ENCODE peak calls at places on chromosomes 2 and 18, in ten cellular contexts. O is ovary; D is T-helper 1 cell; X is GDM1; L is naive B cell; E is stimulated activated CD8-positive, alpha-beta memory T cell treated with anti-CD3 and anti-CD28 coated beads, Interleukin-12 subunit alpha, Interleukin-12 subunit beta, amount 100 ng/mL, for 1 hour; H is A673; P is Kasumi-1; B is activated effector memory CD4-positive, alpha-beta T cell treated with Interleukin-2 at 50 U/mL for 16 hours; M is IMR-90. Q is an unnamed sample.

GRCh38 chr2:74745766-74746165 is 88.2 kb upstream of the HK2 start:
- DNase-seq in L (no peak), M (no peak), D (no peak), E (no peak), P (no peak), H (no peak), B (no peak), X (no peak), O (no peak), Q (no peak)

GRCh38 chr2:202870431-202871160 is 970 bp downstream of the ICA1L start:
- DNase-seq in L (peak), E (peak), P (peak), M (peak), D (peak), O (peak), B (peak), H (peak), X (peak), Q (peak)

GRCh38 chr2:179410552-179411356 is 146.1 kb upstream of the SESTD1 start:
- DNase-seq in D (no peak), H (peak), E (no peak), P (peak), L (peak), B (no peak), M (peak), O (no peak), X (peak), Q (peak)

GRCh38 chr2:73103018-73103542 is 9.7 kb downstream of the RAB11FIP5 start:
- DNase-seq in X (no peak), P (no peak), B (no peak), D (no peak), H (no peak), O (no peak), E (no peak), M (no peak), L (no peak), Q (no peak)

GRCh38 chr2:2528801-2529200 is 197.7 kb upstream of the MYT1L start:
- DNase-seq in D (no peak), P (no peak), E (no peak), L (no peak), H (no peak), O (no peak), B (no peak), M (no peak), X (no peak), Q (no peak)

GRCh38 chr2:45441571-45441970 is 169.5 kb downstream of the SRBD1 start:
- DNase-seq in X (no peak), D (no peak), H (no peak), P (no peak), E (no peak), B (no peak), L (no peak), O (no peak), M (no peak), Q (no peak)

GRCh38 chr2:26072925-26073768 is 39.3 kb downstream of the RAB10 start:
- DNase-seq in L (no peak), O (no peak), M (no peak), D (no peak), B (no peak), X (no peak), E (no peak), H (peak), P (no peak), Q (peak)

GRCh38 chr2:50649626-50650397 is 382.1 kb downstream of the NRXN1 start:
- DNase-seq in X (no peak), P (no peak), L (no peak), H (no peak), B (no peak), O (no peak), E (no peak), M (peak), D (no peak), Q (no peak)

GRCh38 chr18:23529597-23529996 is 26.3 kb downstream of the RMC1 start:
- DNase-seq in B (no peak), L (no peak), H (no peak), E (no peak), D (no peak), X (no peak), M (peak), O (no peak), P (no peak), Q (peak)

GRCh38 chr2:157890960-157891629 is 15.0 kb upstream of the ACVR1 start:
- DNase-seq in D (no peak), M (no peak), X (no peak), E (no peak), L (no peak), H (peak), P (no peak), O (no peak), B (no peak), Q (no peak)

GRCh38 chr2:23596316-23596885 is 211.4 kb downstream of the KLHL29 start:
- DNase-seq in B (no peak), E (no peak), L (no peak), M (peak), H (no peak), O (no peak), X (no peak), D (no peak), P (no peak), Q (no peak)

GRCh38 chr18:24603151-24603550 is 142.7 kb downstream of the HRH4 start:
- DNase-seq in E (no peak), D (no peak), H (no peak), M (no peak), B (no peak), P (no peak), X (no peak), O (no peak), L (no peak), Q (no peak)

GRCh38 chr2:85248741-85249524 is 78.9 kb downstream of the TGOLN2 start:
- DNase-seq in O (no peak), M (peak), E (no peak), H (peak), P (no peak), X (no peak), D (no peak), L (no peak), B (no peak), Q (peak)

GRCh38 chr2:241680827-241681599 is 5.6 kb downstream of the DTYMK start:
- DNase-seq in B (no peak), O (no peak), L (no peak), E (no peak), M (peak), D (no peak), X (no peak), H (no peak), P (no peak), Q (peak)

Q was measured in ACHN.